ENCODE peak calls at places on chromosomes 1 and 21, in six cellular contexts. S is choroid plexus epithelial cell, K is heart left ventricle, C is dorsolateral prefrontal cortex, W is astrocyte of the spinal cord, U is colonic mucosa. J is an unnamed sample.
A peak's percentile ranks its signal among the peaks of the same experiment; 100 is the strongest.

GRCh38 chr1:203268901-203269653 is 36.2 kb upstream of the BTG2 start:
- DNase-seq in K (no peak), C (no peak), U (peak; percentile 57), W (peak; percentile 67), S (peak; percentile 88), J (peak; percentile 75)

GRCh38 chr1:5432436-5432835 is 559.8 kb downstream of the NPHP4 start:
- DNase-seq in K (no peak), U (no peak), S (no peak), C (no peak), W (no peak), J (no peak)

GRCh38 chr1:226646026-226646869 is 92.8 kb downstream of the ITPKB start:
- DNase-seq in U (no peak), K (peak; percentile 27), S (peak; percentile 25), C (peak; percentile 45), W (peak; percentile 26), J (no peak)

GRCh38 chr1:1847501-1848289 is 43.2 kb downstream of the GNB1 start:
- DNase-seq in W (no peak), S (no peak), C (no peak), U (no peak), K (no peak), J (no peak)

GRCh38 chr1:196323869-196324268 is 284.4 kb downstream of the KCNT2 start:
- DNase-seq in K (no peak), U (no peak), S (no peak), C (no peak), W (no peak), J (no peak)

GRCh38 chr1:8020032-8020431 is 6.1 kb downstream of the ERRFI1 start:
- DNase-seq in W (peak; percentile 61), U (peak; percentile 52), S (peak; percentile 72), K (no peak), C (no peak), J (peak; percentile 49)

GRCh38 chr1:1066403-1067283 is 7.5 kb downstream of the RNF223 start:
- DNase-seq in S (no peak), U (no peak), W (no peak), K (no peak), C (no peak), J (no peak)

GRCh38 chr1:1627842-1628655 is 3.9 kb upstream of the MMP23B start:
- DNase-seq in S (no peak), W (no peak), K (no peak), U (no peak), C (no peak), J (no peak)

GRCh38 chr1:221868894-221869293 is 127.0 kb upstream of the DUSP10 start:
- DNase-seq in S (peak; percentile 75), U (no peak), C (no peak), K (no peak), W (peak; percentile 80), J (peak; percentile 91)

GRCh38 chr1:214920337-214920736 is 162.2 kb upstream of the KCNK2 start:
- DNase-seq in K (no peak), C (no peak), S (no peak), W (no peak), U (no peak), J (no peak)

GRCh38 chr1:112144738-112145426 is 155.4 kb upstream of the KCND3 start:
- DNase-seq in U (no peak), K (peak; percentile 71), C (no peak), S (no peak), W (no peak), J (no peak)

GRCh38 chr1:230307213-230307612 is 118.9 kb downstream of the PGBD5 start:
- DNase-seq in S (peak; percentile 11), K (no peak), C (no peak), U (no peak), W (no peak), J (no peak)

GRCh38 chr1:230303822-230304221 is 122.3 kb downstream of the PGBD5 start:
- DNase-seq in S (peak; percentile 57), U (no peak), C (no peak), W (no peak), K (no peak), J (peak; percentile 70)

GRCh38 chr1:230308039-230308438 is 118.1 kb downstream of the PGBD5 start:
- DNase-seq in W (peak; percentile 90), C (no peak), K (peak; percentile 79), U (peak; percentile 89), S (peak; percentile 95), J (peak; percentile 88)

GRCh38 chr1:230308821-230309220 is 117.3 kb downstream of the PGBD5 start:
- DNase-seq in C (no peak), U (no peak), S (no peak), K (no peak), W (no peak), J (no peak)

DNA sequence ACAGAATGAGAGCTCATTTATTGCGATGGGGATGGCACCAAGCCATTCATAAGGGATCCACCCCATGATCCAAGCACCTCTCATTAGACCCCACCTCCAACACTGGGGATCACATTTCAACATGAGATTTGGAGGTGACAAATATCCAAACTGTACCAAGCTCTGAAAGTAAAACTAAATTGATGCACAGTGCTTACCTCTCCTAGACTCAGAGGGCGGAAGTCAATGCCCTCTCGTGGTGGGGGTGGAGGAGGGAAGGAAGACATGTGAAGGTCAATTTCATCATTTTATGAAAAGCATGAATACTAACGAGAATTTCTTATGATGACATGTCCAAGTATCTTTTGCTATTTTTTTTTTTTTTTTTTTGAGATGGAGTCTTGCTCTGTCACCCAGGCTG is 120.0 kb downstream of the PGBD5 start:
- DNase-seq in S (no peak), U (no peak), C (no peak), W (no peak), K (no peak), J (no peak)
- TF ChIP-seq CTCF in S (no peak), U (no peak), C (no peak), W (no peak), K (no peak), J (no peak)

GRCh38 chr1:22808186-22808845 is 97.7 kb downstream of the EPHB2 start:
- DNase-seq in W (peak; percentile 82), U (no peak), K (no peak), S (no peak), C (no peak), J (peak; percentile 89)
- H3K4me3 ChIP-seq in W (no peak overlapping the region), U (no peak overlapping the region), K (no peak overlapping the region), S (no peak overlapping the region), C (no peak overlapping the region), J (no peak overlapping the region)

DNA sequence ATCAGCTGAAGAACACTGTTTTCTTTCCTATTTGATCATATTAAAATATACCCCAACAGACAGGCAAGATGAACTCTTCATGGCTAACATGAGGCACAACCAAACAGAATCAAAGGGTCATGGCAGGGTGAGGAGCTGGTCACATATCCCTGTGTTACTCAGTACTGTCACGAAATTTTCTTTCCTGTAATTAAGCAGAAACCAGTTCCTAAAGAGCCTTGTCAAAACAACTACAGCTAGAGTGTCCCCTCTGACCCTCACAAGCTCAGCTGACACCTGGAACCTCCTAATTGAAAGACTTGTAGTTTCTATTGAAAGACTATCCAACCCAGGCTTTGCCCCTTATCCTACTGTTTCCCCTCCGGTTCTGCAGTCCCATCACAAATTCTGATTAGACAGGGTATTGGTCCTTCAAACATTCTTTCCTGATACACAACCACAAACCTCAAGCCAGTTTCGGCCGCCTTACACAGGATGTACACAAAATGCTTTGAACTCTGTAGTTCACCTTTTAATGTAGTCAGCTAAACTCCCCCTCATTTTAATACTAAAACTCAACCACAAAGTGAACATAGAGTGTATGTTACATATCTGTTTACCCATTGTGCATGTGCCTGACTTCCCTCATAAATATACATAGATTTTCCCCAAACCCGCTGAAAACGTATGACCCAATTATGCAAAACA is 651.9 kb downstream of the MRPL39 start:
- DNase-seq in W (no peak), C (no peak), S (no peak), U (no peak), K (no peak), J (no peak)
- TF ChIP-seq CTCF in W (no peak), C (no peak), S (no peak), U (no peak), K (no peak), J (no peak)

GRCh38 chr21:42234026-42234425 is 15.1 kb downstream of the ABCG1 start:
- DNase-seq in S (no peak), C (no peak), K (no peak), U (no peak), W (no peak), J (no peak)
- H3K4me3 ChIP-seq in S (no peak overlapping the region), C (peak overlapping the region; percentile 80), K (no peak overlapping the region), U (peak overlapping the region; percentile 37), W (no peak overlapping the region), J (no peak overlapping the region)

GRCh38 chr1:93783876-93784275 is 95.1 kb downstream of the DNTTIP2 start:
- DNase-seq in U (no peak), S (no peak), C (no peak), K (no peak), W (no peak), J (no peak)

GRCh38 chr1:93778457-93778856 is 96.8 kb upstream of the BCAR3 start:
- DNase-seq in K (no peak), S (no peak), U (no peak), C (no peak), W (no peak), J (no peak)

GRCh38 chr1:93777255-93777654 is 95.6 kb upstream of the BCAR3 start:
- DNase-seq in C (no peak), U (no peak), W (no peak), K (no peak), S (no peak), J (no peak)

GRCh38 chr1:93776728-93777127 is 95.1 kb upstream of the BCAR3 start:
- DNase-seq in C (no peak), K (no peak), U (no peak), S (no peak), W (no peak), J (no peak)

DNA sequence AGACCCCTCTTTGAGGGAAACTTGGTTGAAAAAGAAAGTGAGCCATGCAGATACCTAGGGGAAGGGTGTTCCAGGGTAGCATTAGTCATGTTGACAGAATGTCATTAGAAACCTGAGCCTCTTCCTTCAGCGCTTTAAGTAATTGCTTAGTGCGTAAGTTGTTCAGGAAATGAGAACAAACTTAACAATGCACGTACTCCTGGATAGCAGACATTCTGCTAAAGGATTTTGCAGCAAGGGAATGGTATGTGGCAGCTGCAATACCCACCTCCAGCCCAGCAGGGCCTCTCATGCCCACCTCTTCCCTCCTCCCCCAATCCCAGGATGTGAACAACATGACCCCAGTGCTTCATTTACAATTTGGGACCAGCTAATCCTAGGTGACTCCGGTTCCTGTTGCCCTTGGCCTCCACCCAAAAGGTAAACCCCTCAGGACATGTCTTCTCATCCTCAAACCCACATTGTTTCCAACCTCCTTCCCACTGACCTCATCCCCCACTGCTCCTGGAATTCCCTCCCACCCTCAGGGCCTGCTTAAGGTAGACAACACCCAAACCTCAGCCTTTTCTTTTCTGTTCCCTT is 98.0 kb upstream of the BCAR3 start:
- DNase-seq in K (no peak), U (no peak), W (peak; percentile 89), C (no peak), S (peak; percentile 91), J (peak; percentile 80)
- TF ChIP-seq CTCF in K (no peak), U (no peak), W (no peak), C (no peak), S (no peak), J (no peak)

J was measured in fibroblast of mammary gland.